ENCODE peak calls at places on chromosomes 16 and 17, in five cellular contexts. One of them, this sample, is unnamed. For H3K4me1 and H3K36me3, the result is how much of the 10 kb centered on the place peaks cover.

GRCh38 chr16:84322749-84323148 is 28.1 kb downstream of the WFDC1 start:
- DNase-seq in fibroblast of lung: no peak
- DNase-seq in IMR-90: no peak
- DNase-seq in tibial artery: no peak
- DNase-seq in heart left ventricle: no peak
- DNase-seq in this sample: peak

GRCh38 chr17:71980171-71980570 is 140.6 kb upstream of the SOX9 start:
- DNase-seq in fibroblast of lung: no peak
- DNase-seq in IMR-90: no peak
- DNase-seq in tibial artery: no peak
- DNase-seq in heart left ventricle: no peak
- DNase-seq in this sample: no peak

GRCh38 chr17:44269118-44269794 is 1.3 kb upstream of the SLC4A1 start:
- DNase-seq in fibroblast of lung: no peak
- DNase-seq in IMR-90: no peak
- DNase-seq in tibial artery: no peak
- DNase-seq in heart left ventricle: no peak
- DNase-seq in this sample: no peak

GRCh38 chr16:49382916-49383315 is 9.3 kb downstream of the C16orf78 start:
- DNase-seq in fibroblast of lung: no peak
- DNase-seq in IMR-90: no peak
- DNase-seq in tibial artery: no peak
- DNase-seq in heart left ventricle: no peak
- DNase-seq in this sample: no peak

GRCh38 chr16:86584071-86584685 is 5.8 kb downstream of the FOXL1 start:
- DNase-seq in fibroblast of lung: no peak
- DNase-seq in IMR-90: no peak
- DNase-seq in tibial artery: peak
- DNase-seq in heart left ventricle: no peak
- DNase-seq in this sample: no peak

GRCh38 chr17:17786998-17787397 is 49.8 kb downstream of the SREBF1 start:
- DNase-seq in fibroblast of lung: no peak
- DNase-seq in IMR-90: no peak
- DNase-seq in tibial artery: no peak
- DNase-seq in heart left ventricle: no peak
- DNase-seq in this sample: no peak

GRCh38 chr16:81778861-81779539 is at the start of gene PLCG2:
- DNase-seq in fibroblast of lung: peak
- DNase-seq in IMR-90: no peak
- DNase-seq in tibial artery: peak
- DNase-seq in heart left ventricle: peak
- DNase-seq in this sample: peak

GRCh38 chr16:22374311-22375116 is at the start of gene CDR2:
- DNase-seq in fibroblast of lung: peak
- DNase-seq in IMR-90: peak
- DNase-seq in tibial artery: peak
- DNase-seq in heart left ventricle: peak
- DNase-seq in this sample: peak

GRCh38 chr17:17712268-17712924 is 31.1 kb downstream of the RAI1 start:
- DNase-seq in fibroblast of lung: peak
- DNase-seq in IMR-90: peak
- DNase-seq in tibial artery: no peak
- DNase-seq in heart left ventricle: no peak
- DNase-seq in this sample: no peak

GRCh38 chr16:30570621-30571443 is 682 bp downstream of the ZNF688 start:
- DNase-seq in fibroblast of lung: peak
- DNase-seq in IMR-90: peak
- DNase-seq in tibial artery: peak
- DNase-seq in heart left ventricle: no peak
- DNase-seq in this sample: no peak

GRCh38 chr17:4921320-4921719 is 10.8 kb upstream of the GP1BA start:
- DNase-seq in fibroblast of lung: no peak
- DNase-seq in IMR-90: no peak
- DNase-seq in tibial artery: no peak
- DNase-seq in heart left ventricle: no peak
- DNase-seq in this sample: no peak

GRCh38 chr17:77645441-77646430 is 312.8 kb upstream of the TNRC6C start:
- DNase-seq in fibroblast of lung: peak
- DNase-seq in IMR-90: no peak
- DNase-seq in tibial artery: no peak
- DNase-seq in heart left ventricle: no peak
- DNase-seq in this sample: no peak

GRCh38 chr16:85140455-85141012 is 28.3 kb upstream of the CIBAR2 start:
- DNase-seq in fibroblast of lung: no peak
- DNase-seq in IMR-90: no peak
- DNase-seq in tibial artery: no peak
- DNase-seq in heart left ventricle: no peak
- DNase-seq in this sample: no peak

GRCh38 chr16:29686740-29687327 is 7.9 kb downstream of the QPRT start:
- DNase-seq in fibroblast of lung: no peak
- DNase-seq in IMR-90: no peak
- DNase-seq in tibial artery: no peak
- DNase-seq in heart left ventricle: no peak
- DNase-seq in this sample: no peak

GRCh38 chr16:89392881-89393730 is 97.3 kb downstream of the ANKRD11 start:
- DNase-seq in fibroblast of lung: no peak
- DNase-seq in IMR-90: no peak
- DNase-seq in tibial artery: no peak
- DNase-seq in heart left ventricle: no peak
- DNase-seq in this sample: no peak

GRCh38 chr17:38864636-38865398 is 5.0 kb upstream of the LASP1 start:
- DNase-seq in fibroblast of lung: peak
- DNase-seq in IMR-90: peak
- DNase-seq in tibial artery: no peak
- DNase-seq in heart left ventricle: peak
- DNase-seq in this sample: no peak

GRCh38 chr17:16923097-16923903 is 48.6 kb downstream of the TNFRSF13B start:
- DNase-seq in fibroblast of lung: no peak
- DNase-seq in IMR-90: no peak
- DNase-seq in tibial artery: peak
- DNase-seq in heart left ventricle: no peak
- DNase-seq in this sample: peak

GRCh38 chr17:42248351-42249179 is 27.6 kb downstream of the STAT5B start:
- DNase-seq in fibroblast of lung: peak
- DNase-seq in IMR-90: peak
- DNase-seq in tibial artery: peak
- DNase-seq in heart left ventricle: peak
- DNase-seq in this sample: peak

DNA sequence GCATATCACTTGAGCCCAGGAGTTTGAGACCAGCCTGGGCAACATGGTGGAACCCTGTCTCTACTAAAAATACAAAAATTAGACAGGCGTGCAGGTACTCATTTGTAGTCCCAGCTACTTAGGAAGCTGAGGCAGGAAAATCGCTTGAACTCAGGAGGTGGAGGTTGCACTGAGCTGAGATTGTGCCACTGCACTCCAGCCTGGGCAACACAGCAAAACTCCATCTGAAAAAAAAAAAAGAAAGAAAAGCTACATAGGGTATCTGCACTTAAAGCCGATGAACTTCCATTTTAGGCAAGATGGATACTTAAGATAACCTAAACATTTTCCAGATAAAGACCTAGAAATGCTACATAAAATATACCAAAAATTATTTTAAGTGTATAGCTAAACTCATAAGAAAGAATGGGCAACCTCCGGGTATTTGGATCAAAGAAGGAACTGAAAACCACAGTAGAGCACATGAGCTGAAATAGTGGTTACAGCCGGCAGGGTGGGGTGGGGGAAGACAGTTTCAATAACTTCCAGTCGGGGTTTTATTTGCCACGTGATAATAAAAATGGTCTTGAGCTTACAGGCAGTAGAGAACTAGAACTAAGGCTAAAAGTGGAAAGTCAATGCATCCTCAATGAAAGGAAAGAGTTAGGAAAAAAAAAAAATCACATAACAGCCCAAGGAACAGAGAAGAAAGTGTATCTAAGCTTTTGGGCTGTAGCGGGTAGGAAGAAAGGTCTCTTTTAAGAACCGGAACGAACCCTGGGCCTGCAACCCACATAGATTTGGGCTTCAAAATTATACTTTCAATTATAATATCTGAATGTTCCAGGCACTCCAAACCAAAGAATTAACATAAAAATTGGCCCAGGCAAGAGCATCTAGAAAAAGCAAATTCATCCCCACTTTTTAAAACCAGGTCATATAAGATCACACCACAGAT is 53.1 kb downstream of the CFDP1 start:
- DNase-seq in fibroblast of lung: no peak
- DNase-seq in IMR-90: no peak
- DNase-seq in tibial artery: no peak
- DNase-seq in heart left ventricle: no peak
- DNase-seq in this sample: no peak
- H3K27ac ChIP-seq in fibroblast of lung: peak
- H3K27ac ChIP-seq in IMR-90: peak
- H3K27ac ChIP-seq in tibial artery: no peak
- H3K27ac ChIP-seq in heart left ventricle: peak
- H3K27ac ChIP-seq in this sample: no peak

DNA sequence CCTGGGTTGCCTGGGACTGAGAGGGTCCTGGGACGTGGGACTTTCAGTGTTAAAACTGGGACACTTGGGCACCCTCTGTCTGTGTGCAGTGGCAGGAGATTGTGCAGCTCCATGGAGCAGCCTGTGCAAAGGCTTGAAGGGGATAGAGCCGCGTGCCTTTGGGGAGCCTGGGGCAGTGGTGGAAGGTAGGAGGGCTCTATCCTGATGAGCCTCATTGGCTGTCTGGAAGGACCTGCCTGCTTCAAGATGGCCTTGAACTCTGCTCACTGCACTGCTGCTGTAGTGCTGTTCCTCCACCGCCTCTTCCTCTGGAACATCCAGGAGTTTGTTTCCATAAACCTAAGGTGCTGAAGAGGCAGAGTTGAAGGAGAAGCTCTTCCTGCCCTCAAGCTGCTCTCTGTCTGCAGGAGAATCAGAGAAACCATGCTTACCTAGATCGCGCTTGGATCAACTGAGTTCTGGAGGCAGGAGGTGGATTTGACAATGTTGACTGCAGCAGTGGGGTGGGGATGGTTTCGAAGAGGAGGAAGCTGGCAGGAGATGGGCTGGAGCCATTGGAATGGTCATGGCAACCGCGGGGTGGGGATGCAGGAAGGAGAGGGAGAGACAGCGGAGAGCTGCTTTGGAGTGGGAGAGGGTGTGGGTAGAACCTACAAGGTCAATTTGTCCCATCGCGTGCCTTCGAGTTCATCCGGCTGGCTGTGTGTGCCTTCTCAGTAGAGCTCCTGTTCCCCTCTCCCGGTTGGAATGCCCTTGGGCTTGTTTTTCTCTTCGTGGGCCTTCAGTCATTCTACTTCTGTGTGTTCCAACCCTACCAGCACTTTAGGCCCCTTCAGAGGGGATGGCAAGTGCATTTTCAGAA is 3.7 kb downstream of the RMI2 start:
- DNase-seq in fibroblast of lung: no peak
- DNase-seq in IMR-90: no peak
- DNase-seq in tibial artery: no peak
- DNase-seq in heart left ventricle: no peak
- DNase-seq in this sample: no peak
- H3K4me1 ChIP-seq in fibroblast of lung: under half
- H3K4me1 ChIP-seq in IMR-90: under half
- H3K4me1 ChIP-seq in tibial artery: under half
- H3K4me1 ChIP-seq in heart left ventricle: under half
- H3K4me1 ChIP-seq in this sample: under half

GRCh38 chr16:69325784-69326171 is 4.6 kb downstream of the PDF start:
- DNase-seq in fibroblast of lung: no peak
- DNase-seq in IMR-90: no peak
- DNase-seq in tibial artery: no peak
- DNase-seq in heart left ventricle: no peak
- DNase-seq in this sample: no peak

GRCh38 chr16:69324585-69325253 is 5.7 kb downstream of the PDF start:
- DNase-seq in fibroblast of lung: no peak
- DNase-seq in IMR-90: no peak
- DNase-seq in tibial artery: no peak
- DNase-seq in heart left ventricle: no peak
- DNase-seq in this sample: no peak

GRCh38 chr16:69327585-69328310 is 2.6 kb downstream of the PDF start:
- DNase-seq in fibroblast of lung: no peak
- DNase-seq in IMR-90: no peak
- DNase-seq in tibial artery: no peak
- DNase-seq in heart left ventricle: no peak
- DNase-seq in this sample: peak

GRCh38 chr16:69324013-69324531 is 6.3 kb downstream of the PDF start:
- DNase-seq in fibroblast of lung: no peak
- DNase-seq in IMR-90: no peak
- DNase-seq in tibial artery: no peak
- DNase-seq in heart left ventricle: peak
- DNase-seq in this sample: peak

DNA sequence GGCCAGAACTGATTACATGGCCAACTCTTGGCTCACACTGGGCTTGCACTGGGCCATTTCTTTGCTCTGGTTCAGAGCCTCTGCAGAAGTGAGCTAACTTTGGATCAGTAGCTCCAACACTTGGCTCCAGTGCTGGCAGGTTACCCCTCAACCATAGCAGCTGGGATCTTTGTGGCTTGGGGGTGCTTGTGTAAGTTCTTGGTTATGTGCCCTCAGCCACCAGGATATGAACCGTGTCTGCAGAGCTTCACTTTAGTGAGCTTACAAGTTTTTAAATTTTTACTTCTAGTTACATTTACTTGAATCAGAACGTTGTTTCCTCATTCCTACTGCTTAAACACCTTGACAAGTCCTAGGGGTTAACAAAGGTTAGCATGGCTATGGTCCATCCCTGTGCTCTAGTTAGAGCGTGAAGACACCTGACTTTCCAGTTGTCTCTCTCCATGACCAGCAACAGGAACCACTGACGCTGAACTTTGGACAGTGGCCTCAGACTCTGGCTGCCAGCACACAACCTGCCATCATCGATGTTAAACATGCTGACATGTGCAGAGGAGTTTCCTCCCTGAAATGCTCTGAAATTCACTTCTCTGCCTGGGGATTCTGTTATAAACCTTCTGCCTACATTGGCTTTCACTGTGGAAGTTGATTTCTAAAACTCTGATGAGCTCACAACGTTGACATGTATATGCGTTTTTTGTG is 4.1 kb downstream of the PDF start:
- DNase-seq in fibroblast of lung: no peak
- DNase-seq in IMR-90: no peak
- DNase-seq in tibial artery: no peak
- DNase-seq in heart left ventricle: no peak
- DNase-seq in this sample: no peak
- H3K36me3 ChIP-seq in fibroblast of lung: under half
- H3K36me3 ChIP-seq in IMR-90: half or more
- H3K36me3 ChIP-seq in tibial artery: half or more
- H3K36me3 ChIP-seq in heart left ventricle: half or more
- H3K36me3 ChIP-seq in this sample: under half

DNA sequence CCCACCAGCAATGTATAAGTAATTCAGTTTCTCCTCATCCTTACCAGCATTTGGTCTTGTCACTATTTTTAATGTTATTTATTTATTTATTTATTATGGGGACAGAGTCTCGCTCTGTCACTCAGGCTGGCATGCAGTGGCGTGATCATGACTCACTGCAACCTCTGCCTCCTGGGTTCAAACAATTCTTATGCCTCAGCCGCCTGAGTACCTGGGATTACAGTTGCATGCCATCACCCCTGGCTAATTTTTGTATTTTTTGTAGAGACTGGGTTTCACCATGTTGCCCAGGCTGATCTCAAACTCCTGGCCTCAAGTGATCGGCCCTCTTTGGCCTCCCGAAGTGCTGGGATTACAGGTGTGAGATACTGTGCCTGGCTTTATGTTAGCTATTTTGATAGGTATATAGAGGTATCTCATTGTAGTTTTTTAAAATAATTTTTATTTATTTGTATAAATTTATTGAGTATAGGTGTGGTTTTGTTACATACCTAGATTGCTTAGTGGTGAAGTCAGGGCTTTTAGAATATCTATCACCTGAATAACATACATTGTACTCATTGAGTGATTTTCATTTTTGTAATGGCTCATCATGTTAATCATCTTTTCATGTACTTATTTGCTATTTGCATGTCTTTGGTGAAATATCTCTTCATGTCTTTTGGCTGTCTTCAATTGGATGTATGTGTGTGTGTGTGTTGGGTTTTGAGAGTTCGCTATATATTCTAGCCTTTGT is 53.3 kb downstream of the TANC2 start:
- DNase-seq in fibroblast of lung: no peak
- DNase-seq in IMR-90: no peak
- DNase-seq in tibial artery: no peak
- DNase-seq in heart left ventricle: no peak
- DNase-seq in this sample: no peak
- H3K27ac ChIP-seq in fibroblast of lung: no peak
- H3K27ac ChIP-seq in IMR-90: no peak
- H3K27ac ChIP-seq in tibial artery: no peak
- H3K27ac ChIP-seq in heart left ventricle: no peak
- H3K27ac ChIP-seq in this sample: no peak